ENCODE peak calls at places on chromosomes 3 and 15, in six cellular contexts. E, M, A, P, N and G are unnamed samples.

GRCh38 chr15:92724144-92724543 is 68.6 kb upstream of the FAM174B start:
- DNase-seq in P (no peak), E (no peak), A (no peak), N (no peak), M (no peak), G (no peak)

GRCh38 chr3:187565701-187566100 is 104.5 kb downstream of the SST start:
- DNase-seq in A (no peak), P (no peak), E (no peak), N (no peak), M (no peak), G (no peak)

GRCh38 chr3:21839181-21839580 is 88.2 kb upstream of the ZNF385D start:
- DNase-seq in A (no peak), E (no peak), M (no peak), P (no peak), N (no peak), G (no peak)

GRCh38 chr3:142628806-142629205 is 32.6 kb downstream of the PLS1 start:
- DNase-seq in A (no peak), N (no peak), M (no peak), P (no peak), E (no peak), G (no peak)

GRCh38 chr15:68586274-68586961 is 7.6 kb downstream of the CORO2B start:
- DNase-seq in P (peak), A (no peak), E (no peak), M (peak), N (no peak), G (no peak)

GRCh38 chr3:194787072-194787471 is 101.4 kb downstream of the FAM43A start:
- DNase-seq in A (no peak), E (no peak), N (no peak), P (no peak), M (no peak), G (no peak)

GRCh38 chr3:38552364-38552763 is 56.2 kb downstream of the EXOG start:
- DNase-seq in M (no peak), A (no peak), N (no peak), P (no peak), E (no peak), G (no peak)

GRCh38 chr3:87358066-87358465 is 81.7 kb upstream of the POU1F1 start:
- DNase-seq in N (no peak), A (no peak), M (no peak), E (no peak), P (no peak), G (no peak)

GRCh38 chr15:72813345-72814004 is 29.9 kb upstream of the ADPGK start:
- DNase-seq in P (no peak), N (no peak), M (no peak), E (no peak), A (no peak), G (no peak)

GRCh38 chr15:84805221-84805620 is 11.9 kb upstream of the ALPK3 start:
- DNase-seq in E (no peak), M (no peak), A (no peak), N (no peak), P (no peak), G (no peak)

GRCh38 chr3:141103503-141103902 is 52.4 kb downstream of the SPSB4 start:
- DNase-seq in N (no peak), P (no peak), A (no peak), M (no peak), E (no peak), G (no peak)

GRCh38 chr3:55036883-55037577 is 109.2 kb upstream of the LRTM1 start:
- DNase-seq in A (no peak), E (no peak), N (no peak), P (no peak), M (no peak), G (no peak)

GRCh38 chr3:114624676-114625181 is 330.9 kb downstream of the TIGIT start:
- DNase-seq in E (peak), M (peak), A (no peak), P (peak), N (no peak), G (peak)

GRCh38 chr3:184058029-184058428 is 5.2 kb downstream of the HTR3C start:
- DNase-seq in A (no peak), E (no peak), P (no peak), N (no peak), M (no peak), G (no peak)

GRCh38 chr15:101676965-101677364 is 24.8 kb upstream of the TM2D3 start:
- DNase-seq in M (no peak), A (no peak), N (no peak), E (no peak), P (no peak), G (no peak)

GRCh38 chr15:100341662-100342560 is at the start of gene ADAMTS17:
- DNase-seq in P (peak), E (peak), A (peak), N (peak), M (peak), G (peak)

GRCh38 chr3:153290278-153291015 is 128.4 kb downstream of the RAP2B start:
- DNase-seq in E (no peak), A (no peak), P (no peak), N (peak), M (peak), G (no peak)

GRCh38 chr3:88617283-88617682 is 467.5 kb downstream of the C3orf38 start:
- DNase-seq in M (no peak), E (no peak), A (no peak), N (no peak), P (no peak), G (no peak)

GRCh38 chr3:31553258-31553657 is 20.5 kb downstream of the STT3B start:
- DNase-seq in E (no peak), M (no peak), A (no peak), N (no peak), P (no peak), G (no peak)

GRCh38 chr3:198070871-198071270 is 110.9 kb downstream of the LMLN start:
- DNase-seq in P (no peak), A (no peak), M (no peak), N (no peak), E (no peak), G (no peak)

GRCh38 chr15:39075311-39075710 is 505.6 kb upstream of the THBS1 start:
- DNase-seq in E (no peak), N (no peak), M (no peak), P (no peak), A (no peak), G (no peak)

GRCh38 chr3:31361391-31362273 is 171.1 kb upstream of the STT3B start:
- DNase-seq in E (no peak), N (no peak), P (no peak), M (no peak), A (no peak), G (no peak)

GRCh38 chr15:80966431-80967197 is 23.0 kb downstream of the MESD start:
- DNase-seq in A (no peak), P (no peak), E (no peak), N (no peak), M (no peak), G (no peak)

GRCh38 chr15:40461958-40462357 is 8.8 kb upstream of the CHST14 start:
- DNase-seq in P (peak), N (no peak), A (no peak), M (no peak), E (no peak), G (no peak)

GRCh38 chr3:170563712-170564423 is 22.0 kb downstream of the SLC7A14 start:
- DNase-seq in A (no peak), N (no peak), E (no peak), P (no peak), M (no peak), G (no peak)

GRCh38 chr3:184773341-184774186 is 38.4 kb upstream of the VPS8 start:
- DNase-seq in P (no peak), A (no peak), M (no peak), E (no peak), N (no peak), G (no peak)

GRCh38 chr3:35900079-35900478 is 260.8 kb downstream of the ARPP21 start:
- DNase-seq in P (no peak), M (no peak), A (no peak), E (no peak), N (no peak), G (no peak)

GRCh38 chr3:194592798-194593752 is 40.1 kb downstream of the TMEM44 start:
- DNase-seq in A (no peak), M (peak), E (peak), N (no peak), P (no peak), G (no peak)

GRCh38 chr15:38354321-38354929 is 99.5 kb upstream of the FAM98B start:
- DNase-seq in A (peak), E (peak), M (peak), N (peak), P (no peak), G (peak)

GRCh38 chr3:146078031-146078430 is 83.0 kb downstream of the PLOD2 start:
- DNase-seq in A (no peak), E (no peak), P (no peak), N (no peak), M (no peak), G (no peak)

GRCh38 chr3:171116802-171117395 is 90.4 kb upstream of the SLC2A2 start:
- DNase-seq in M (no peak), E (no peak), P (no peak), A (no peak), N (no peak), G (no peak)

GRCh38 chr15:101269479-101270223 is 7.6 kb downstream of the SELENOS start:
- DNase-seq in P (no peak), E (no peak), N (no peak), A (no peak), M (no peak), G (no peak)

GRCh38 chr3:129892857-129893615 is 475 bp downstream of the TMCC1 start:
- DNase-seq in N (peak), E (peak), A (no peak), P (no peak), M (peak), G (peak)

GRCh38 chr15:78879517-78880241 is 7.0 kb downstream of the MORF4L1 start:
- DNase-seq in A (no peak), N (no peak), M (no peak), E (no peak), P (no peak), G (no peak)

GRCh38 chr3:33064929-33065328 is 32.0 kb downstream of the GLB1 start:
- DNase-seq in N (peak), E (no peak), M (no peak), P (no peak), A (no peak), G (no peak)

GRCh38 chr3:160869825-160870224 is 113.8 kb downstream of the PPM1L start:
- DNase-seq in P (no peak), N (no peak), E (peak), A (no peak), M (peak), G (no peak)

DNA sequence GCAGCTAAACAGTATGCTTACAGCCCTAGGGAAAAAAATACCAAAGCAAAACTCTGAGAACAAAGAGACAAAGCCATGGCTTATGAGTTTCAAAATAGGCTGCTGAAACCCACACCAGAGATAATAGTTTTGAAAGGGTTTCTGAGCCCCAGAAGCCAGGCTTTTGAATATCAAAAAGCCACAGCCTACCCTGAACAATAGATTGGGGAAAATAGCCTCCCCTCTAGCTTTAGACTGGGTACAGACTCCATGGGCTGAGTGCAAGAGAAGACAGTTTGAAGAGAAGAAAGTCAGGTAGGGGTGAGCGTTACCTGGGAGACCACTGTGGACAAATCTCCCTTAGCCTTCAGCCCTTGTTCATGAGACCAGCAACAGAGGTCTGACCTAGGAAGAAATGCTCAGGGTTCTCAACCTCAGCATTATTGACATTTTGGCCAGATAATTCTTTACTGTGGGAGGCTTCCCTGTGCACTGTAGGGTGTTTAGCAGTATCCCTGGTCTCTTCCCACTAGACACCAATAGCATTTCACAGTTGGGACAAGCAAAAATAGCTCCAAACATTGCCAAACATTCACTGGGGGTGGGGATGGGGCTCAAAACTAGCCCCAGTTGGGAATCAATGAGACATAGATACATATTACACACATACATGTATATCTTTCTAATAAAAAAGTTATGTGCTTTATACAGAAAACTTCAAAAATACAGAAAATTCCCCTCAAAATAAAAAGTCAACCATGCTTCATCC is 11.6 kb upstream of the TAFA4 start:
- DNase-seq in M (no peak), P (no peak), E (no peak), N (no peak), A (no peak), G (no peak)
- H3K27ac ChIP-seq in M (no peak), P (no peak), E (no peak), N (no peak), A (no peak), G (no peak)

DNA sequence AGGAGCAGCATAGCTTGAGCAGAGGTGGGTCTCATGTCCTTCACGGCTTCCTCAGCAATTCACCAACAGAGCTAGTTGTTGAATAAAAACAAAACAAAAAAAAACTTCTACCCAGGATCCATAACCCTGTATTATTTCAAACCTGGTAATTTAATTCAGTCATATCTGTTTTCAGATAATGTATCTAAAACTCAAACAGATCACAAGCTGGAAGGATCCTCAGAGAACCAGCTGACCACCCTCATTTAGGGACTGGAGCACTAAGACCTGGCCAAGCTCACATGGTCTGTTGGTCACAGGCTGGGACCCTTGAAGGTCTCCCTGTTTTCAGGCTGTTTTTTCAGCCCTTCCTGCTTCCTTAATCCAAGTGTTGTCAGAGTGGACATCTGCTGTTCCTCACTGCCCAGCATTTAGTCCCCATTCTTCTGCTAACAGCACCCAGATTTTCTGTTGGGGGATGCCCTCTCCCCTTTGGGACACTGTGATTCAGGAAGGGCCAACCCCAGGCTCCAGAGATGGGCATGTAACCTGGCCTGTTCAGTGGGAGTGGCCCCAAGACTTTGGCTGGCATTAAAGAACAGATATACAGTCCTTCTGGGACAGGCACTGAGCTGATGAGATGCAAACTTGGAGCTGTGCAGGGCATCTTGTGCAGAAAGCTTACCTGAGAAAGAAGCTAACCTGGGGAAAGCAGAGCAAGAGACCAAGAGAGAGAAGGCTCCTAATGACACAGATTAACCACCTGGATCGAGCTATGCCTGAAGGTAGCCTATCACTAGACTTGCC is 78.8 kb upstream of the SPATA12 start:
- DNase-seq in N (no peak), E (no peak), M (no peak), P (no peak), A (no peak), G (no peak)
- H3K27ac ChIP-seq in N (no peak), E (no peak), M (peak), P (no peak), A (no peak), G (no peak)

GRCh38 chr3:188578579-188579363 is 424.8 kb downstream of the LPP start:
- DNase-seq in E (peak), P (no peak), A (no peak), M (no peak), N (no peak), G (no peak)
- H3K27ac ChIP-seq in E (peak), P (no peak), A (no peak), M (no peak), N (no peak), G (no peak)

DNA sequence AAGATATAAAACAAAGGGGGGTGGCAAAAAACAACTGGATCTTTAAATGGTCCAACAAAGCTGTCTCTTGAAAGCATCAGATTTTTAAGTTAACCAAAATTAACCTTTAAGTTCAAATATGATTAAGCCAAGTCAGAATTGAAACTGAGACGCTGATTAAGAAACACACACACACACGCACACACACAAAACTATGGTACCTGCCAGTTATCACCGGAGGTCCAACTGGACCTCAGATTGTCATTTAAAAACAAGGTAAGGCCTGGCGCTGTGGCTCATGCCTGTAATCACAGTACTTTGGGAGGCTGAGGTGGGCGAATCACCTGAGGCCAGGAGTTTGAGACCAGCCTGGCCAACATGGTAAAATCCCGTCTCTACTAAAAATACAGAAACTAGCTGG is 10.4 kb downstream of the ARF4 start:
- DNase-seq in E (no peak), M (no peak), N (no peak), A (no peak), P (no peak), G (no peak)
- H3K27ac ChIP-seq in E (no peak), M (peak), N (no peak), A (no peak), P (no peak), G (no peak)